ENCODE peak calls at places on chromosome 7, in six cellular contexts. D is breast epithelium, X is BJ, E is AG10803, N is HCT116, T is right lobe of liver. A is an unnamed sample.

GRCh38 chr7:127819975-127820778 is 168.2 kb downstream of the SND1 start:
- DNase-seq in X (no peak), N (peak), E (peak), D (no peak), T (no peak), A (peak)

GRCh38 chr7:149727541-149728476 is 45.6 kb downstream of the ZNF467 start:
- DNase-seq in X (no peak), D (no peak), N (no peak), E (no peak), T (no peak), A (no peak)

GRCh38 chr7:6440381-6440780 is 7.4 kb downstream of the DAGLB start:
- DNase-seq in T (no peak), E (no peak), N (no peak), X (no peak), D (no peak), A (no peak)

GRCh38 chr7:16040381-16040780 is 353.9 kb upstream of the MEOX2 start:
- DNase-seq in D (no peak), N (no peak), E (no peak), X (no peak), T (no peak), A (no peak)

GRCh38 chr7:97005764-97006145 is 402 bp downstream of the DLX6 start:
- DNase-seq in E (peak), X (no peak), D (no peak), N (no peak), T (no peak), A (no peak)

GRCh38 chr7:20651960-20652544 is 36.6 kb downstream of the ABCB5 start:
- DNase-seq in T (no peak), X (no peak), E (peak), D (no peak), N (peak), A (peak)

GRCh38 chr7:48300301-48300700 is 129.0 kb downstream of the ABCA13 start:
- DNase-seq in N (no peak), X (no peak), D (no peak), T (no peak), E (no peak), A (no peak)

GRCh38 chr7:80659120-80660055 is 20.9 kb downstream of the CD36 start:
- DNase-seq in X (peak), E (peak), D (no peak), N (peak), T (no peak), A (peak)

GRCh38 chr7:30331338-30331737 is 46.9 kb downstream of the ZNRF2 start:
- DNase-seq in N (no peak), T (no peak), X (no peak), D (no peak), E (no peak), A (peak)

GRCh38 chr7:75045881-75046280 is 27.7 kb downstream of the RCC1L start:
- DNase-seq in E (no peak), D (no peak), X (no peak), T (no peak), N (no peak), A (no peak)

GRCh38 chr7:108257954-108258353 is 127.8 kb upstream of the LAMB4 start:
- DNase-seq in E (no peak), T (no peak), D (no peak), N (no peak), X (no peak), A (no peak)

GRCh38 chr7:148697256-148697841 is 1.4 kb upstream of the CUL1 start:
- DNase-seq in X (no peak), N (no peak), E (peak), T (no peak), D (no peak), A (peak)

GRCh38 chr7:109479388-109479787 is 909.7 kb downstream of the DNAJB9 start:
- DNase-seq in E (no peak), D (no peak), X (no peak), T (no peak), N (no peak), A (no peak)

GRCh38 chr7:125878990-125879389 is 949.4 kb upstream of the POT1 start:
- DNase-seq in X (no peak), D (no peak), T (no peak), E (no peak), N (peak), A (peak)

DNA sequence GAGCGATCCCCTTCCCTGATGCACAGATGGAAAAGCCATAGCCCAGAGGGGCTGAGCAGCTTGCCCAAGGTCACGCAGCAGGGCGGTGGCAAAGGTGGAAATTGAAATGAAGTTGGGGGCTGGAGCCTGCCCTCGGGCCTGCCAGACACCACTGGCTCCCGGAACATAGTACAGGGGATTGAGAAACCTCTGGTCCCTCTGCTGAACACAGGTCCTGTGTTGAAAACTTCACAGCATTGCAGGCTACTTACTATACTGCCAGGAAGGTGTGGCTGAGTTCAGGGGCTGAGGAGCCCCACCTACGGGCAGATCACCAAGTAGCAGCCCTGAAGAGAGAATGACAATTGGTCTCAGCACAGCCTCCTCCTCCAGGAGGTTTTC is 326.7 kb downstream of the PLXNA4 start:
- DNase-seq in E (peak), D (peak), T (no peak), N (no peak), X (no peak), A (peak)
- TF ChIP-seq CTCF in E (peak), D (no peak), T (peak), N (peak), X (peak), A (peak)

GRCh38 chr7:44046321-44047061 is 2.0 kb downstream of the DBNL start:
- DNase-seq in N (no peak), E (no peak), D (no peak), T (peak), X (no peak), A (no peak)
- H3K4me3 ChIP-seq in N (no peak), E (no peak), D (no peak), T (no peak), X (no peak), A (no peak)

GRCh38 chr7:26550492-26550891 is 258.8 kb downstream of the SNX10 start:
- DNase-seq in E (no peak), X (no peak), T (no peak), D (no peak), N (no peak), A (no peak)
- TF ChIP-seq CTCF in E (no peak), X (no peak), T (no peak), D (no peak), N (no peak), A (no peak)

GRCh38 chr7:123643495-123644428 is 11.9 kb upstream of the LMOD2 start:
- DNase-seq in D (no peak), X (peak), N (peak), T (no peak), E (peak), A (peak)
- H3K4me3 ChIP-seq in D (no peak), X (peak), N (peak), T (no peak), E (peak), A (peak)